ENCODE peak calls at places on chromosomes 4 and X, in eight cellular contexts. Z is AG09319; J is SK-MEL-5; X is cerebellar nuclear complex; F is endothelial cell; L is activated T-cell treated with anti-CD3 and anti-CD28 coated beads, Interleukin-2, amount 50 U/mL, for 72 hours; R is posterior vena cava; D is HuH-7.5. M is an unnamed sample.

GRCh38 chr4:182212211-182212761 is 30.9 kb upstream of the TENM3 start:
- DNase-seq in J (no peak), L (no peak), Z (no peak), R (no peak), D (no peak), F (no peak), X (no peak), M (no peak)

GRCh38 chr4:169244210-169244609 is 26.5 kb downstream of the SH3RF1 start:
- DNase-seq in Z (no peak), D (no peak), X (no peak), R (no peak), L (no peak), F (no peak), J (no peak), M (no peak)

GRCh38 chr4:150235317-150235716 is 157.1 kb downstream of the DCLK2 start:
- DNase-seq in R (no peak), F (no peak), Z (no peak), J (no peak), L (no peak), D (no peak), X (no peak), M (no peak)

GRCh38 chr4:169253904-169254303 is 16.9 kb downstream of the SH3RF1 start:
- DNase-seq in X (no peak), J (no peak), L (no peak), F (no peak), R (no peak), D (no peak), Z (no peak), M (no peak)

GRCh38 chr4:971670-972500 is 1.5 kb downstream of the DGKQ start:
- DNase-seq in F (no peak), Z (no peak), J (no peak), R (no peak), L (no peak), X (no peak), D (no peak), M (no peak)

GRCh38 chr4:17203767-17204166 is 305.3 kb upstream of the LDB2 start:
- DNase-seq in X (no peak), L (no peak), R (no peak), D (no peak), J (no peak), F (no peak), Z (no peak), M (no peak)

GRCh38 chr4:138320856-138321255 is 78.7 kb upstream of the SLC7A11 start:
- DNase-seq in R (no peak), Z (no peak), F (no peak), L (no peak), X (no peak), J (no peak), D (no peak), M (no peak)

GRCh38 chrX:116284383-116284782 is 113.8 kb downstream of the AGTR2 start:
- DNase-seq in J (no peak), L (no peak), Z (no peak), D (no peak), X (no peak), R (no peak), F (no peak), M (no peak)

GRCh38 chr4:75841641-75842520 is 60.4 kb downstream of the PPEF2 start:
- DNase-seq in R (no peak), F (no peak), X (no peak), D (no peak), J (no peak), Z (no peak), L (no peak), M (no peak)

GRCh38 chr4:8198906-8199593 is at the start of gene SH3TC1:
- DNase-seq in Z (peak; percentile 39), X (no peak), D (peak; percentile 100), R (peak; percentile 96), F (peak; percentile 90), J (peak; percentile 81), L (peak; percentile 82), M (peak; percentile 89)

GRCh38 chrX:152136312-152136711 is 2.1 kb downstream of the MAGEA10 start:
- DNase-seq in D (no peak), L (no peak), J (no peak), F (no peak), X (no peak), Z (no peak), R (no peak), M (no peak)

GRCh38 chr4:154082760-154083530 is 294.1 kb upstream of the SFRP2 start:
- DNase-seq in Z (no peak), X (no peak), R (no peak), D (no peak), J (peak; percentile 62), F (peak; percentile 9), L (peak; percentile 4), M (no peak)

GRCh38 chr4:182531555-182532162 is 288.5 kb downstream of the TENM3 start:
- DNase-seq in R (no peak), D (no peak), J (no peak), X (no peak), Z (no peak), F (no peak), L (no peak), M (no peak)

GRCh38 chr4:133147922-133148689 is 988 bp upstream of the PCDH10 start:
- DNase-seq in J (peak; percentile 30), X (no peak), D (no peak), Z (no peak), R (peak; percentile 76), L (no peak), F (peak; percentile 52), M (no peak)

GRCh38 chrX:46485897-46486296 is 59.3 kb downstream of the ZNF674 start:
- DNase-seq in J (peak; percentile 1), F (no peak), L (no peak), X (no peak), D (no peak), R (no peak), Z (no peak), M (no peak)

GRCh38 chrX:55088795-55089489 is at the start of gene PAGE2:
- DNase-seq in X (no peak), D (no peak), R (peak; percentile 66), F (no peak), L (no peak), Z (no peak), J (no peak), M (no peak)

GRCh38 chr4:64713256-64713840 is 304.1 kb upstream of the TECRL start:
- DNase-seq in L (no peak), F (no peak), D (no peak), J (peak; percentile 59), X (no peak), Z (no peak), R (no peak), M (no peak)

GRCh38 chrX:99371976-99372595 is 1038.0 kb downstream of the PCDH19 start:
- DNase-seq in X (no peak), J (no peak), R (no peak), D (no peak), L (no peak), Z (no peak), F (no peak), M (no peak)

GRCh38 chrX:8783100-8784098 is 17.8 kb downstream of the FAM9A start:
- DNase-seq in D (no peak), X (no peak), Z (no peak), R (no peak), J (peak; percentile 21), L (peak; percentile 22), F (peak; percentile 5), M (no peak)

GRCh38 chr4:187236491-187236890 is 512.8 kb upstream of the FAT1 start:
- DNase-seq in D (no peak), Z (no peak), R (no peak), F (no peak), J (no peak), L (no peak), X (no peak), M (no peak)